ENCODE peak calls at places on chromosomes 6 and 20, in four cellular contexts. B is HCT116, I is GM23248, Q is neural progenitor cell. O is an unnamed sample.

GRCh38 chr6:125471703-125472102 is 169.9 kb upstream of the HDDC2 start:
- DNase-seq in B (no peak), I (no peak), Q (no peak), O (no peak)

GRCh38 chr6:158322724-158323560 is 10.7 kb downstream of the TULP4 start:
- DNase-seq in B (no peak), I (peak), Q (no peak), O (peak)

GRCh38 chr20:48238326-48238725 is 453.0 kb upstream of the SULF2 start:
- DNase-seq in B (no peak), I (peak), Q (no peak), O (peak)

GRCh38 chr6:16090920-16091319 is 38.0 kb upstream of the MYLIP start:
- DNase-seq in B (no peak), I (no peak), Q (no peak), O (no peak)

GRCh38 chr6:158999154-158999668 is 791 bp downstream of the RSPH3 start:
- DNase-seq in B (no peak), I (no peak), Q (no peak), O (no peak)

GRCh38 chr6:155248021-155249001 is 15.5 kb upstream of the CLDN20 start:
- DNase-seq in B (peak), I (peak), Q (peak), O (peak)

GRCh38 chr6:155183095-155183494 is 80.7 kb upstream of the CLDN20 start:
- DNase-seq in B (no peak), I (no peak), Q (no peak), O (no peak)

GRCh38 chr6:169859978-169860703 is 108.7 kb downstream of the ERMARD start:
- DNase-seq in B (no peak), I (no peak), Q (no peak), O (no peak)

GRCh38 chr6:12842126-12842525 is 125.6 kb downstream of the PHACTR1 start:
- DNase-seq in B (no peak), I (peak), Q (no peak), O (no peak)

GRCh38 chr20:46230811-46231282 is 77.5 kb downstream of the CDH22 start:
- DNase-seq in B (no peak), I (peak), Q (peak), O (peak)

GRCh38 chr6:170460606-170461005 is 92.5 kb downstream of the PSMB1 start:
- DNase-seq in B (no peak), I (no peak), Q (no peak), O (no peak)

GRCh38 chr6:163630575-163630974 is 216.1 kb downstream of the QKI start:
- DNase-seq in B (no peak), I (no peak), Q (no peak), O (no peak)

GRCh38 chr6:29602564-29603361 is 17.8 kb downstream of the OR2H2 start:
- DNase-seq in B (peak), I (peak), Q (peak), O (peak)

DNA sequence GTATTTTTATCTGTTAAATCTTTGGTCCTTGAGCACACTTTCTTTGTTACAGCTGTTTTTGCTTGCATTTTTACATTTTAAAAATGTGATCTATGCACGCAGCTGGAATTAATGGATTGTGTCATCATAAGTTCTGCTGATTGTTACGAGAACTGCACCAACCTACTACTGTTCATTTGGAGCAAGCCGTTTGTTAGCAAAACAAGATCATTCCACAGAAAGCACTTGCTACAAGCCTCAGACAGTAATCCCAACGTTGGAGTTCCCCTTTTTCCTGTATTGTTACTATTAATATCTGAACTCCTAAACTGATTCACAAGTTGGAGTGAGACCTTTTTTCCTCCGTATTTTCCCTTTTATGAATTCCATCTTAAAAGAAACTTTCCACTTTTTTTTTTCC is 3.5 kb downstream of the TENT5A start:
- DNase-seq in B (no peak), I (peak), Q (no peak), O (no peak)
- H3K27ac ChIP-seq in B (no peak), I (peak), Q (no peak), O (no peak)

GRCh38 chr6:149683256-149683860 is 34.5 kb downstream of the LATS1 start:
- DNase-seq in B (no peak), I (peak), Q (no peak), O (no peak)
- TF ChIP-seq EZH2phosphoT487 in B (no peak), I (no peak), Q (no peak), O (no peak)

GRCh38 chr6:41546866-41547798 is 951 bp downstream of the FOXP4 start:
- DNase-seq in B (no peak), I (peak), Q (peak), O (peak)

GRCh38 chr6:41545174-41545702 is 943 bp upstream of the FOXP4 start:
- DNase-seq in B (no peak), I (no peak), Q (no peak), O (no peak)

GRCh38 chr6:41547799-41548097 is 1.6 kb downstream of the FOXP4 start:
- DNase-seq in B (no peak), I (no peak), Q (peak), O (peak)

GRCh38 chr6:41546475-41546865 is 289 bp downstream of the FOXP4 start:
- DNase-seq in B (no peak), I (peak), Q (no peak), O (peak)

DNA sequence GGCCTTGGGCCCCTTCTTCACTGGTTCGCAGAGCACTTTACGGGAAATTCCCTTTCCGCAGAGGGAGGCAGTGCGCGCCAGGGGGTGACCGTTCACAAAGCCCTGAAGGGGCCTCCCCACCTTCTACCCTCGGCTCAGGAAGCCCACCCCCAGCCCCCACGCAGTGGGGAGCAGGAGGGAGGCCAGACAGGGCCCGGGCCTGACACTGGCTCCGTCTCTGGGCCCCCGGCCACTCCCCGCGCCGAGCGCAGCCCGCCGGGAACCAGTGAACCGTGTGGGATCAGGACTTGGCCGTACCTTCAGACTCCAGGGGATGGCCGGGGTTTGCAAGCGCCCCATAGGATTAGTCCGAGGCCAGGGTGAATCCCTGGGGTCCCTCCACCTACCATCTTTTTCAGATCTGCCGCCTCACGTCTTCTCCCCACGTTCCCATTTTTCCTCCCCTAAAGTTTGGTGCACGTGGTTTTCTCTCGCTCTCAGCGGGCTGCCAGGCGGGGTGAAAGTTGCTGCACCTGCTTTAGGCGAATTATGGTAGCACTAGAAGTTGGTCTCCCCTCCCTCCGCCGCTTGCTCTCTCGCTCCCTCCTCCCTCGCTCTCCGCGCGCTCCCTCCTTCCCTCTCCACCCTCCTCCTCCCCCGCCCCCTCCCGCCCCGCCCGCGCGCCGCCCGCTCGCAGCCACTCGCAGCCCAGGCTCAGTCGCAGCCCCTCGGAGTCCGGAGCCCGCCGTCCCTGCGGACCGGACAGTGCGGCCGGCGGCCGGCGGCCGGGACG is at the start of gene FOXP4:
- DNase-seq in B (peak), I (peak), Q (peak), O (peak)
- H3K27ac ChIP-seq in B (peak), I (no peak), Q (no peak), O (peak)

DNA sequence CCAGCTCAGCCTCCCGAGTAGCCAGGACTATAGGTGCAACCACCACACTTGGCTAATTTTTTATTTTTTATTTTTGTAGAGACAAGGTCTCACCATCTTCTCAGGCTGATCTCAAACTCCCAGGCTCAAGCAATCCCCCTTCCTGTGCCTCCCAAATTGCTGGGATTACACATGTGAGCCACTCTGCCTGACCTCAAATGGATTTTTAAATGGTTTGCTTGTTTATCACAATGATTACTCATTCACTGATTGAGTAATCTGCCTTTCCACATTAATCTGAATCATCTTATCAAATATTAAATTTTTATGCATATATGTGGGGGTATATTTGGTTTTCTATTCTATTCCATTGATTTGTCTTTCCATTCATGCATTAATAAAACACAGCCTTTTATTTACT is 9.4 kb upstream of the KHDC1L start:
- DNase-seq in B (no peak), I (peak), Q (no peak), O (peak)
- TF ChIP-seq EZH2phosphoT487 in B (no peak), I (no peak), Q (no peak), O (no peak)

DNA sequence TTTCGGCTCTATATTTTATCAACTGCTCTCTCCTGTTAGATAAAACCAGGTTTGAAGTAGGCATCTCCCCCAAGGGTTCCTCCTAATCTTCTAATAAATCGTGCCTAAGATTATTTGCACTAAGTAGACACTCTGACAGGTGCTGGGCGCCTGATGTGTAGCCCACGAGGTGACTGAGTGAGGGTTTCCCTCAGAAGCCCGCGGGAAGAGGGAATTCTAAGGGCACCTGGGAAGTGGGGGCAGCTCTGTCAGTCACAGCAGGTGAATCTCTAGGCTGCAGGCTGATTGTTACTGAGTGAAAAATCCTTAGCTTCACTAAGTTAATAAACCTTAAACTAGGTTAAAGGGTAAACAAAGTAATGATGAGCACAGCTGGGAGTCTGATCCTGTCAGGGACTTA is 68.2 kb downstream of the PXDC1 start:
- DNase-seq in B (no peak), I (no peak), Q (no peak), O (no peak)
- H3K27ac ChIP-seq in B (no peak), I (no peak), Q (no peak), O (no peak)

GRCh38 chr6:2843138-2843740 is 1.6 kb upstream of the SERPINB1 start:
- DNase-seq in B (no peak), I (no peak), Q (no peak), O (peak)
- TF ChIP-seq EZH2phosphoT487 in B (no peak), I (no peak), Q (no peak), O (no peak)